ENCODE peak calls at places on chromosomes 5 and 9, in five cellular contexts. P is lung, K is frontal cortex, I is NCI-H1092 treated with DMSO at 0.1 percent for 48 hours, U is neural crest cell. V is an unnamed sample.

GRCh38 chr5:166724284-166724683 is 1567.2 kb upstream of the WWC1 start:
- DNase-seq in P (no peak), K (no peak), I (peak), U (no peak), V (no peak)

GRCh38 chr9:89413963-89414638 is 83.8 kb downstream of the SEMA4D start:
- DNase-seq in P (no peak), K (no peak), I (peak), U (no peak), V (no peak)

GRCh38 chr5:66596791-66597757 is 881 bp downstream of the MAST4 start:
- DNase-seq in P (peak), K (peak), I (peak), U (peak), V (no peak)

GRCh38 chr9:91100878-91101450 is 260.8 kb downstream of the AUH start:
- DNase-seq in P (no peak), K (no peak), I (no peak), U (no peak), V (no peak)

GRCh38 chr5:180644129-180644824 is 5.1 kb downstream of the FLT4 start:
- DNase-seq in P (no peak), K (no peak), I (no peak), U (no peak), V (no peak)

GRCh38 chr9:33161011-33161588 is 6.0 kb downstream of the B4GALT1 start:
- DNase-seq in P (peak), K (no peak), I (no peak), U (no peak), V (no peak)

GRCh38 chr9:113350937-113351336 is 1.6 kb downstream of the BSPRY start:
- DNase-seq in P (no peak), K (no peak), I (no peak), U (no peak), V (no peak)

GRCh38 chr5:5407924-5408323 is 14.6 kb upstream of the ICE1 start:
- DNase-seq in P (no peak), K (no peak), I (no peak), U (no peak), V (no peak)

V was measured in chondrocyte.